ENCODE peak calls at places on chromosome 10, in six cellular contexts. V is A549, N is HepG2, B is ovary, H is tibial nerve, K is K562. X is an unnamed sample.

GRCh38 chr10:71697938-71698709 is 21.5 kb downstream of the C10orf105 start:
- DNase-seq in V (no peak), N (no peak), B (no peak), H (no peak), K (peak), X (no peak)

GRCh38 chr10:20858292-20859124 is 38.6 kb downstream of the NEBL start:
- DNase-seq in V (no peak), N (peak), B (no peak), H (no peak), K (no peak), X (no peak)

GRCh38 chr10:69577268-69578232 is 4.3 kb upstream of the NEUROG3 start:
- DNase-seq in V (no peak), N (no peak), B (no peak), H (no peak), K (no peak), X (no peak)

GRCh38 chr10:75165684-75166622 is 44.6 kb upstream of the VDAC2 start:
- DNase-seq in V (no peak), N (no peak), B (no peak), H (no peak), K (no peak), X (no peak)

GRCh38 chr10:61215276-61215675 is 237.9 kb downstream of the TMEM26 start:
- DNase-seq in V (no peak), N (no peak), B (no peak), H (no peak), K (no peak), X (no peak)

GRCh38 chr10:98390406-98390805 is 24.6 kb downstream of the PYROXD2 start:
- DNase-seq in V (no peak), N (no peak), B (no peak), H (no peak), K (no peak), X (no peak)

GRCh38 chr10:56028299-56029132 is 332.5 kb downstream of the ZWINT start:
- DNase-seq in V (no peak), N (no peak), B (no peak), H (no peak), K (no peak), X (no peak)

GRCh38 chr10:87761892-87762291 is 56.1 kb downstream of the ATAD1 start:
- DNase-seq in V (no peak), N (peak), B (no peak), H (no peak), K (no peak), X (no peak)

GRCh38 chr10:33381897-33382578 is 47.6 kb upstream of the NRP1 start:
- DNase-seq in V (no peak), N (peak), B (no peak), H (no peak), K (no peak), X (no peak)

GRCh38 chr10:110387983-110388681 is 83.4 kb upstream of the SMNDC1 start:
- DNase-seq in V (no peak), N (no peak), B (no peak), H (no peak), K (no peak), X (no peak)

GRCh38 chr10:124735491-124736286 is 8.5 kb downstream of the FAM53B start:
- DNase-seq in V (no peak), N (no peak), B (no peak), H (no peak), K (no peak), X (no peak)

GRCh38 chr10:102119417-102120141 is 589 bp downstream of the LDB1 start:
- DNase-seq in V (peak), N (no peak), B (peak), H (peak), K (peak), X (peak)

GRCh38 chr10:125201791-125202622 is 41.6 kb upstream of the CTBP2 start:
- DNase-seq in V (no peak), N (no peak), B (no peak), H (no peak), K (no peak), X (no peak)

GRCh38 chr10:70584941-70585544 is 17.5 kb downstream of the PRF1 start:
- DNase-seq in V (no peak), N (peak), B (no peak), H (no peak), K (peak), X (peak)

GRCh38 chr10:70355234-70356021 is 27.0 kb downstream of the LRRC20 start:
- DNase-seq in V (no peak), N (no peak), B (no peak), H (no peak), K (no peak), X (no peak)

GRCh38 chr10:34236927-34237326 is 578.2 kb downstream of the PARD3 start:
- DNase-seq in V (no peak), N (no peak), B (no peak), H (no peak), K (no peak), X (no peak)

GRCh38 chr10:113139695-113140094 is 189.6 kb downstream of the TCF7L2 start:
- DNase-seq in V (no peak), N (no peak), B (no peak), H (no peak), K (no peak), X (no peak)

GRCh38 chr10:131201741-131202515 is 109.6 kb downstream of the TCERG1L start:
- DNase-seq in V (no peak), N (no peak), B (no peak), H (no peak), K (no peak), X (peak)

GRCh38 chr10:80589726-80590373 is 52.1 kb downstream of the SH2D4B start:
- DNase-seq in V (no peak), N (no peak), B (no peak), H (no peak), K (no peak), X (peak)

GRCh38 chr10:623477-624311 is 65.8 kb downstream of the DIP2C start:
- DNase-seq in V (no peak), N (no peak), B (no peak), H (no peak), K (no peak), X (no peak)

GRCh38 chr10:14017380-14017943 is 313.3 kb downstream of the FRMD4A start:
- DNase-seq in V (no peak), N (no peak), B (no peak), H (no peak), K (no peak), X (no peak)

GRCh38 chr10:131895116-131895515 is 5.7 kb upstream of the PPP2R2D start:
- DNase-seq in V (no peak), N (no peak), B (peak), H (no peak), K (no peak), X (no peak)

GRCh38 chr10:107880185-107880584 is 715.7 kb upstream of the SORCS1 start:
- DNase-seq in V (no peak), N (no peak), B (no peak), H (no peak), K (no peak), X (no peak)

GRCh38 chr10:123165445-123166072 is 11.4 kb downstream of the BUB3 start:
- DNase-seq in V (no peak), N (no peak), B (no peak), H (no peak), K (no peak), X (no peak)
- TF ChIP-seq CTCF in V (no peak), N (peak), B (no peak), H (no peak), K (no peak), X (no peak)

GRCh38 chr10:48444861-48445841 is 138.7 kb downstream of the MAPK8 start:
- DNase-seq in V (no peak), N (peak), B (peak), H (no peak), K (no peak), X (peak)
- TF ChIP-seq EP300 in V (no peak), N (no peak), B (no peak), H (no peak), K (no peak), X (no peak)

GRCh38 chr10:77177161-77177560 is 460.4 kb downstream of the KCNMA1 start:
- DNase-seq in V (no peak), N (no peak), B (no peak), H (no peak), K (no peak), X (no peak)
- TF ChIP-seq POLR2A in V (no peak), N (no peak), B (no peak), H (no peak), K (no peak), X (no peak)

DNA sequence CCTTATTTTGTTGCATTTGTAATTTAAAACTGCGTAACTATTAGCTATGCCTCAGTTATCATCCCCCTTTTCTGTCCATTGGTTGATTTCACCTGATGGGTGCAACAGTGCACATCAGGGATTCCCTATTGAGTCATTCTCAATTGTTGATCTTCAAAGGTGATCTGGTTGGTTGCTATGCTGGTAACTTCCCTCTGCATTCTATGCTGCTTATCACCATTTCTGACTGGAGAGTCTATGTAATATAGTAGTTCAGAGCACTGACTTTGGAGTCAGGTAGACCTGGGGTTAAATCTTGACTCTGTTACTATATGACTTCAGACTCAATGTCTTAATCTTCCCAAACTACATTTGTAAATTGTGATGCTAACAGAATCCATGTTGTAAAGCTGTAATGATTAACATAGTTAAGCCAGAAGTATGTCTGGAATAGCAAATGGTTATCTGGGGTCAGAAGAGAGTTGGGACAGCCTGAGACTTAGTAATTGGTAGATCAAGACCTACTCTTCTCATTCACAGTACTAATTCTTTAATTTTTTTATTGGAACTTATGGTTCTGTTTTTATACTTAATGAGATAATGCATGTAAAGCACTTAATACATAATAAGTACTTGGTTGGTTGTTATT is 38.1 kb downstream of the EXOC6 start:
- DNase-seq in V (peak), N (peak), B (no peak), H (no peak), K (no peak), X (no peak)
- TF ChIP-seq CTCF in V (no peak), N (no peak), B (no peak), H (no peak), K (no peak), X (no peak)

GRCh38 chr10:68331455-68332258 is at the start of gene HNRNPH3:
- DNase-seq in V (peak), N (peak), B (peak), H (peak), K (peak), X (peak)
- TF ChIP-seq EP300 in V (no peak), N (peak), B (no peak), H (peak), K (peak), X (no peak)

GRCh38 chr10:100912013-100912608 is 652 bp upstream of the SLF2 start:
- DNase-seq in V (no peak), N (no peak), B (no peak), H (no peak), K (peak), X (no peak)

GRCh38 chr10:100911472-100911871 is 1.3 kb upstream of the SLF2 start:
- DNase-seq in V (no peak), N (no peak), B (no peak), H (no peak), K (no peak), X (no peak)

GRCh38 chr10:100909506-100910260 is 3.1 kb upstream of the SLF2 start:
- DNase-seq in V (no peak), N (no peak), B (no peak), H (no peak), K (no peak), X (no peak)

GRCh38 chr10:100913470-100913865 is 705 bp downstream of the SLF2 start:
- DNase-seq in V (no peak), N (no peak), B (no peak), H (no peak), K (no peak), X (no peak)

GRCh38 chr10:100912609-100913469 is at the start of gene SLF2:
- DNase-seq in V (peak), N (peak), B (peak), H (peak), K (peak), X (peak)
- TF ChIP-seq POLR2A in V (peak), N (peak), B (peak), H (peak), K (peak), X (peak)

DNA sequence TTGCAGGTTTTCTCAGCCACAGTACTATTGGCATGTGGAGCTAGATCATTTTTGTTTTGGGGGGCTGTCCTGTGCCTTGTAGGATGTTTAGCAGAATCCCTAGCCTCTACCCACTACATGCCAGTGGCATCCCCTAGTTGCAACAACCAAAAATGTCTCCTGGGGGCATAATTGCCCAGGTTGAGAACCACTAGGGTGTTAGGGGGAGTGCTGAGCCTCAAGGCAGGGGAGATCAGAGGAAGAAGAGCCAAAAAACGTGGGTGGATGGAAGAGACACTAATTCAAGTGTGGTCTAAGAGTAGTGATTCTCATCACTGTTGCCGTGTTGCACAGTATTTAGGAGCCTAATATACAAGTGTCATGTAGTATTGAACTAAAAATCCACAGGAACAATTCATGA is 31.7 kb upstream of the CCNY start:
- DNase-seq in V (no peak), N (no peak), B (no peak), H (no peak), K (no peak), X (no peak)
- TF ChIP-seq CTCF in V (no peak), N (peak), B (no peak), H (no peak), K (no peak), X (no peak)

GRCh38 chr10:82124713-82125112 is 249.7 kb downstream of the NRG3 start:
- DNase-seq in V (no peak), N (no peak), B (no peak), H (no peak), K (no peak), X (no peak)
- TF ChIP-seq EP300 in V (no peak), N (no peak), B (no peak), H (no peak), K (no peak), X (no peak)

DNA sequence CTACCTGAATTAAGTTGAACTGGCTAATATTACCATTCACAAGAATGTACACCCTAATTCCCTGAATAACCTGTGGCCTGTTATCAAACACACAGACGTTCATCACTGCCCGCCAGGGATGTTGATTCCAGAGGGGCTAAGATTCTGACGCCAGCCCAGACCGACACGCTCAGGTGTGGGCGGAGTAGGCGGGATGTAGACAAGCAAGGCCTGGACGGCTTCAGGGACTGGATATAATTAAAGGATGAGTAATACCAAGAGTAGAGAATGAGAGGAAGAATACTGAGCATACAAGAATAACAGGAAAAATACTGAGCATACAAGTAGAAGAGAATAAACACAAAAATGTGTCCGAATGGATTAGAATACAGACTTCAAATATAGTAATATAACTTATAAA is 29.0 kb downstream of the CUBN start:
- DNase-seq in V (no peak), N (no peak), B (no peak), H (no peak), K (no peak), X (no peak)
- TF ChIP-seq POLR2A in V (no peak), N (no peak), B (no peak), H (no peak), K (no peak), X (no peak)

X was measured in sigmoid colon.